ENCODE peak calls at places on chromosomes 1 and 21, in seven cellular contexts. One of them, this sample, is unnamed.

GRCh38 chr1:52249831-52250230 is 107.9 kb downstream of the ZFYVE9 start:
- DNase-seq in posterior cingulate gyrus: no peak
- DNase-seq in stimulated activated CD4-positive, alpha-beta T cell treated with anti-CD3 and anti-CD28 coated beads, Interleukin-1b, Interleukin-23, amount 100 ng/mL, for 1 hour: no peak
- DNase-seq in fibroblast of lung: no peak
- DNase-seq in RKO: no peak
- DNase-seq in Calu3: no peak
- DNase-seq in IMR-90: no peak
- DNase-seq in this sample: no peak

GRCh38 chr1:32754282-32755097 is 51.9 kb upstream of the SYNC start:
- DNase-seq in RKO: no peak
- DNase-seq in IMR-90: peak
- DNase-seq in fibroblast of lung: peak
- DNase-seq in posterior cingulate gyrus: no peak
- DNase-seq in stimulated activated CD4-positive, alpha-beta T cell treated with anti-CD3 and anti-CD28 coated beads, Interleukin-1b, Interleukin-23, amount 100 ng/mL, for 1 hour: no peak
- DNase-seq in Calu3: peak
- DNase-seq in this sample: no peak

GRCh38 chr1:159889821-159890252 is 10.1 kb downstream of the CFAP45 start:
- DNase-seq in fibroblast of lung: peak
- DNase-seq in posterior cingulate gyrus: no peak
- DNase-seq in stimulated activated CD4-positive, alpha-beta T cell treated with anti-CD3 and anti-CD28 coated beads, Interleukin-1b, Interleukin-23, amount 100 ng/mL, for 1 hour: no peak
- DNase-seq in RKO: peak
- DNase-seq in Calu3: peak
- DNase-seq in IMR-90: peak
- DNase-seq in this sample: peak

GRCh38 chr1:31627930-31628421 is 10.5 kb downstream of the HCRTR1 start:
- DNase-seq in fibroblast of lung: peak
- DNase-seq in posterior cingulate gyrus: no peak
- DNase-seq in IMR-90: no peak
- DNase-seq in stimulated activated CD4-positive, alpha-beta T cell treated with anti-CD3 and anti-CD28 coated beads, Interleukin-1b, Interleukin-23, amount 100 ng/mL, for 1 hour: no peak
- DNase-seq in Calu3: no peak
- DNase-seq in RKO: no peak
- DNase-seq in this sample: peak

GRCh38 chr1:93442276-93442675 is 5.6 kb upstream of the FNBP1L start:
- DNase-seq in posterior cingulate gyrus: no peak
- DNase-seq in IMR-90: no peak
- DNase-seq in fibroblast of lung: no peak
- DNase-seq in stimulated activated CD4-positive, alpha-beta T cell treated with anti-CD3 and anti-CD28 coated beads, Interleukin-1b, Interleukin-23, amount 100 ng/mL, for 1 hour: no peak
- DNase-seq in Calu3: peak
- DNase-seq in RKO: no peak
- DNase-seq in this sample: no peak

GRCh38 chr1:232622981-232623380 is 7.0 kb downstream of the SIPA1L2 start:
- DNase-seq in IMR-90: no peak
- DNase-seq in stimulated activated CD4-positive, alpha-beta T cell treated with anti-CD3 and anti-CD28 coated beads, Interleukin-1b, Interleukin-23, amount 100 ng/mL, for 1 hour: no peak
- DNase-seq in Calu3: no peak
- DNase-seq in RKO: no peak
- DNase-seq in fibroblast of lung: no peak
- DNase-seq in posterior cingulate gyrus: no peak
- DNase-seq in this sample: peak

GRCh38 chr1:162003061-162003824 is 20.4 kb downstream of the OLFML2B start:
- DNase-seq in fibroblast of lung: peak
- DNase-seq in stimulated activated CD4-positive, alpha-beta T cell treated with anti-CD3 and anti-CD28 coated beads, Interleukin-1b, Interleukin-23, amount 100 ng/mL, for 1 hour: no peak
- DNase-seq in Calu3: no peak
- DNase-seq in IMR-90: peak
- DNase-seq in RKO: no peak
- DNase-seq in posterior cingulate gyrus: no peak
- DNase-seq in this sample: peak

GRCh38 chr1:25568090-25568833 is 24.9 kb downstream of the LDLRAP1 start:
- DNase-seq in stimulated activated CD4-positive, alpha-beta T cell treated with anti-CD3 and anti-CD28 coated beads, Interleukin-1b, Interleukin-23, amount 100 ng/mL, for 1 hour: no peak
- DNase-seq in IMR-90: peak
- DNase-seq in Calu3: peak
- DNase-seq in posterior cingulate gyrus: no peak
- DNase-seq in RKO: peak
- DNase-seq in fibroblast of lung: peak
- DNase-seq in this sample: peak

GRCh38 chr1:34910425-34910824 is 19.0 kb downstream of the DLGAP3 start:
- DNase-seq in Calu3: no peak
- DNase-seq in fibroblast of lung: no peak
- DNase-seq in stimulated activated CD4-positive, alpha-beta T cell treated with anti-CD3 and anti-CD28 coated beads, Interleukin-1b, Interleukin-23, amount 100 ng/mL, for 1 hour: no peak
- DNase-seq in IMR-90: no peak
- DNase-seq in posterior cingulate gyrus: no peak
- DNase-seq in RKO: no peak
- DNase-seq in this sample: no peak

GRCh38 chr1:59342801-59343575 is 46.1 kb downstream of the FGGY start:
- DNase-seq in RKO: no peak
- DNase-seq in posterior cingulate gyrus: no peak
- DNase-seq in Calu3: no peak
- DNase-seq in fibroblast of lung: no peak
- DNase-seq in IMR-90: peak
- DNase-seq in stimulated activated CD4-positive, alpha-beta T cell treated with anti-CD3 and anti-CD28 coated beads, Interleukin-1b, Interleukin-23, amount 100 ng/mL, for 1 hour: no peak
- DNase-seq in this sample: no peak

GRCh38 chr1:176567190-176567794 is 104.3 kb downstream of the PAPPA2 start:
- DNase-seq in RKO: peak
- DNase-seq in fibroblast of lung: peak
- DNase-seq in IMR-90: peak
- DNase-seq in posterior cingulate gyrus: no peak
- DNase-seq in stimulated activated CD4-positive, alpha-beta T cell treated with anti-CD3 and anti-CD28 coated beads, Interleukin-1b, Interleukin-23, amount 100 ng/mL, for 1 hour: no peak
- DNase-seq in Calu3: no peak
- DNase-seq in this sample: peak

GRCh38 chr21:15732290-15732995 is 2.7 kb downstream of the USP25 start:
- DNase-seq in Calu3: no peak
- DNase-seq in IMR-90: peak
- DNase-seq in stimulated activated CD4-positive, alpha-beta T cell treated with anti-CD3 and anti-CD28 coated beads, Interleukin-1b, Interleukin-23, amount 100 ng/mL, for 1 hour: no peak
- DNase-seq in posterior cingulate gyrus: no peak
- DNase-seq in RKO: peak
- DNase-seq in fibroblast of lung: peak
- DNase-seq in this sample: peak

GRCh38 chr21:39363607-39364555 is 15.0 kb upstream of the HMGN1 start:
- DNase-seq in fibroblast of lung: no peak
- DNase-seq in IMR-90: peak
- DNase-seq in posterior cingulate gyrus: no peak
- DNase-seq in stimulated activated CD4-positive, alpha-beta T cell treated with anti-CD3 and anti-CD28 coated beads, Interleukin-1b, Interleukin-23, amount 100 ng/mL, for 1 hour: no peak
- DNase-seq in RKO: no peak
- DNase-seq in Calu3: no peak
- DNase-seq in this sample: no peak

This sample was measured in astrocyte of the spinal cord.